ENCODE peak calls at places on chromosomes 3 and 15, in nine cellular contexts. One of them, this sample, is unnamed.
A peak's percentile ranks its signal among the peaks of the same experiment; 100 is the strongest.

GRCh38 chr3:161409069-161409468 is 37.8 kb upstream of the SPTSSB start:
- DNase-seq in heart right ventricle: peak; percentile 41
- DNase-seq in GM23338: peak; percentile 68
- DNase-seq in CD8-positive, alpha-beta T cell: no peak
- DNase-seq in AG09309: no peak
- DNase-seq in cardiac fibroblast: peak; percentile 62
- DNase-seq in fibroblast of the aortic adventitia: peak; percentile 70
- DNase-seq in Peyer's patch: no peak
- DNase-seq in NB4: peak; percentile 42
- DNase-seq in this sample: peak; percentile 47

GRCh38 chr3:48899298-48899697 is 616 bp upstream of the SLC25A20 start:
- DNase-seq in heart right ventricle: no peak
- DNase-seq in cardiac fibroblast: no peak
- DNase-seq in fibroblast of the aortic adventitia: no peak
- DNase-seq in NB4: peak; percentile 55
- DNase-seq in CD8-positive, alpha-beta T cell: peak; percentile 22
- DNase-seq in Peyer's patch: no peak
- DNase-seq in AG09309: no peak
- DNase-seq in GM23338: no peak
- DNase-seq in this sample: no peak

GRCh38 chr3:185717121-185717520 is 107.7 kb downstream of the IGF2BP2 start:
- DNase-seq in heart right ventricle: no peak
- DNase-seq in cardiac fibroblast: peak; percentile 83
- DNase-seq in fibroblast of the aortic adventitia: peak; percentile 93
- DNase-seq in GM23338: no peak
- DNase-seq in Peyer's patch: no peak
- DNase-seq in AG09309: peak; percentile 68
- DNase-seq in NB4: peak; percentile 16
- DNase-seq in CD8-positive, alpha-beta T cell: no peak
- DNase-seq in this sample: no peak

GRCh38 chr15:83657549-83657948 is 3.6 kb downstream of the ADAMTSL3 start:
- DNase-seq in cardiac fibroblast: no peak
- DNase-seq in Peyer's patch: no peak
- DNase-seq in CD8-positive, alpha-beta T cell: no peak
- DNase-seq in NB4: peak; percentile 22
- DNase-seq in AG09309: no peak
- DNase-seq in GM23338: peak; percentile 74
- DNase-seq in fibroblast of the aortic adventitia: no peak
- DNase-seq in heart right ventricle: peak; percentile 14
- DNase-seq in this sample: no peak

GRCh38 chr15:31036783-31037182 is 45.4 kb upstream of the MTMR10 start:
- DNase-seq in fibroblast of the aortic adventitia: no peak
- DNase-seq in AG09309: no peak
- DNase-seq in GM23338: no peak
- DNase-seq in NB4: peak; percentile 14
- DNase-seq in Peyer's patch: no peak
- DNase-seq in CD8-positive, alpha-beta T cell: no peak
- DNase-seq in cardiac fibroblast: no peak
- DNase-seq in heart right ventricle: no peak
- DNase-seq in this sample: no peak

GRCh38 chr15:58043192-58043903 is 22.2 kb downstream of the ALDH1A2 start:
- DNase-seq in NB4: peak; percentile 44
- DNase-seq in CD8-positive, alpha-beta T cell: peak; percentile 8
- DNase-seq in GM23338: peak; percentile 51
- DNase-seq in Peyer's patch: peak; percentile 81
- DNase-seq in AG09309: no peak
- DNase-seq in heart right ventricle: peak; percentile 20
- DNase-seq in fibroblast of the aortic adventitia: peak; percentile 60
- DNase-seq in cardiac fibroblast: peak; percentile 62
- DNase-seq in this sample: peak; percentile 18

GRCh38 chr15:99651023-99651807 is 82.0 kb downstream of the LYSMD4 start:
- DNase-seq in NB4: no peak
- DNase-seq in AG09309: no peak
- DNase-seq in fibroblast of the aortic adventitia: peak; percentile 41
- DNase-seq in GM23338: no peak
- DNase-seq in Peyer's patch: no peak
- DNase-seq in heart right ventricle: no peak
- DNase-seq in CD8-positive, alpha-beta T cell: no peak
- DNase-seq in cardiac fibroblast: peak; percentile 24
- DNase-seq in this sample: no peak

GRCh38 chr3:196639517-196640500 is at the start of gene NRROS:
- DNase-seq in GM23338: peak; percentile 84
- DNase-seq in NB4: peak; percentile 93
- DNase-seq in cardiac fibroblast: peak; percentile 67
- DNase-seq in fibroblast of the aortic adventitia: peak; percentile 49
- DNase-seq in Peyer's patch: peak; percentile 93
- DNase-seq in heart right ventricle: peak; percentile 67
- DNase-seq in CD8-positive, alpha-beta T cell: peak; percentile 46
- DNase-seq in AG09309: no peak
- DNase-seq in this sample: no peak

GRCh38 chr15:41570764-41571163 is 11.8 kb downstream of the TYRO3 start:
- DNase-seq in Peyer's patch: no peak
- DNase-seq in AG09309: no peak
- DNase-seq in heart right ventricle: no peak
- DNase-seq in CD8-positive, alpha-beta T cell: no peak
- DNase-seq in NB4: no peak
- DNase-seq in fibroblast of the aortic adventitia: no peak
- DNase-seq in GM23338: no peak
- DNase-seq in cardiac fibroblast: no peak
- DNase-seq in this sample: no peak

GRCh38 chr15:41574158-41574557 is 15.1 kb downstream of the TYRO3 start:
- DNase-seq in Peyer's patch: no peak
- DNase-seq in GM23338: no peak
- DNase-seq in cardiac fibroblast: no peak
- DNase-seq in heart right ventricle: no peak
- DNase-seq in NB4: no peak
- DNase-seq in fibroblast of the aortic adventitia: no peak
- DNase-seq in CD8-positive, alpha-beta T cell: no peak
- DNase-seq in AG09309: no peak
- DNase-seq in this sample: no peak

GRCh38 chr15:41573396-41573795 is 14.4 kb downstream of the TYRO3 start:
- DNase-seq in CD8-positive, alpha-beta T cell: no peak
- DNase-seq in NB4: no peak
- DNase-seq in cardiac fibroblast: no peak
- DNase-seq in heart right ventricle: no peak
- DNase-seq in fibroblast of the aortic adventitia: no peak
- DNase-seq in AG09309: no peak
- DNase-seq in Peyer's patch: no peak
- DNase-seq in GM23338: no peak
- DNase-seq in this sample: no peak

GRCh38 chr15:41572866-41573265 is 13.9 kb downstream of the TYRO3 start:
- DNase-seq in AG09309: no peak
- DNase-seq in NB4: no peak
- DNase-seq in fibroblast of the aortic adventitia: no peak
- DNase-seq in heart right ventricle: no peak
- DNase-seq in cardiac fibroblast: no peak
- DNase-seq in CD8-positive, alpha-beta T cell: no peak
- DNase-seq in Peyer's patch: no peak
- DNase-seq in GM23338: no peak
- DNase-seq in this sample: no peak

GRCh38 chr15:41571948-41572347 is 12.9 kb downstream of the TYRO3 start:
- DNase-seq in Peyer's patch: no peak
- DNase-seq in NB4: no peak
- DNase-seq in GM23338: no peak
- DNase-seq in fibroblast of the aortic adventitia: no peak
- DNase-seq in heart right ventricle: no peak
- DNase-seq in AG09309: no peak
- DNase-seq in CD8-positive, alpha-beta T cell: no peak
- DNase-seq in cardiac fibroblast: no peak
- DNase-seq in this sample: no peak
- TF ChIP-seq CTCF in Peyer's patch: no peak
- TF ChIP-seq CTCF in NB4: no peak
- TF ChIP-seq CTCF in GM23338: no peak
- TF ChIP-seq CTCF in fibroblast of the aortic adventitia: no peak
- TF ChIP-seq CTCF in heart right ventricle: no peak
- TF ChIP-seq CTCF in AG09309: no peak
- TF ChIP-seq CTCF in CD8-positive, alpha-beta T cell: no peak
- TF ChIP-seq CTCF in cardiac fibroblast: no peak
- TF ChIP-seq CTCF in this sample: no peak

GRCh38 chr15:88623632-88624031 is 2.5 kb downstream of the AEN start:
- DNase-seq in cardiac fibroblast: no peak
- DNase-seq in GM23338: no peak
- DNase-seq in Peyer's patch: no peak
- DNase-seq in AG09309: no peak
- DNase-seq in CD8-positive, alpha-beta T cell: no peak
- DNase-seq in heart right ventricle: no peak
- DNase-seq in NB4: no peak
- DNase-seq in fibroblast of the aortic adventitia: no peak
- DNase-seq in this sample: no peak

GRCh38 chr15:88623061-88623460 is 1.9 kb downstream of the AEN start:
- DNase-seq in CD8-positive, alpha-beta T cell: no peak
- DNase-seq in fibroblast of the aortic adventitia: peak; percentile 66
- DNase-seq in GM23338: no peak
- DNase-seq in heart right ventricle: no peak
- DNase-seq in AG09309: peak; percentile 37
- DNase-seq in cardiac fibroblast: peak; percentile 44
- DNase-seq in Peyer's patch: no peak
- DNase-seq in NB4: peak; percentile 65
- DNase-seq in this sample: peak; percentile 23

GRCh38 chr15:88624156-88624970 is 3.2 kb downstream of the AEN start:
- DNase-seq in fibroblast of the aortic adventitia: peak; percentile 65
- DNase-seq in GM23338: peak; percentile 57
- DNase-seq in heart right ventricle: peak; percentile 42
- DNase-seq in AG09309: no peak
- DNase-seq in NB4: peak; percentile 36
- DNase-seq in cardiac fibroblast: peak; percentile 71
- DNase-seq in CD8-positive, alpha-beta T cell: peak; percentile 18
- DNase-seq in Peyer's patch: no peak
- DNase-seq in this sample: peak; percentile 40

GRCh38 chr15:88625943-88626741 is 5.0 kb downstream of the AEN start:
- DNase-seq in GM23338: no peak
- DNase-seq in heart right ventricle: no peak
- DNase-seq in AG09309: no peak
- DNase-seq in NB4: no peak
- DNase-seq in Peyer's patch: no peak
- DNase-seq in fibroblast of the aortic adventitia: no peak
- DNase-seq in cardiac fibroblast: no peak
- DNase-seq in CD8-positive, alpha-beta T cell: no peak
- DNase-seq in this sample: no peak

DNA sequence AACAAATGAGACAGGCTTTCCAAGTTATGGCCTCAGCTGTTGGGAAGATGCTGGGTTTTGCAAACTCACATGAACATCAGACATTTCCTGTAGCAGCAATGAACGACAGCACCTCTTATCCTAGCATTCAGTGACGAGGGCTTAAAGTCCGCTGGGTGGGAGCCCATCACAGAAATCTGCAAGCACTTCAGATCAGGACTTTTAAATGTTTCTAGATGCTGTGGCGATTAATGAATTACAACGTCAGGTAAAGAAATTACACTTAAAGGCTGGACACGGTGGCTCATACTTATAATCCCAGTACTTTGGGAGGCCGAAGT is 3.8 kb downstream of the AEN start:
- DNase-seq in Peyer's patch: no peak
- DNase-seq in cardiac fibroblast: no peak
- DNase-seq in AG09309: no peak
- DNase-seq in fibroblast of the aortic adventitia: peak; percentile 33
- DNase-seq in NB4: no peak
- DNase-seq in heart right ventricle: no peak
- DNase-seq in CD8-positive, alpha-beta T cell: no peak
- DNase-seq in GM23338: no peak
- DNase-seq in this sample: no peak
- H3K4me3 ChIP-seq in Peyer's patch: no peak overlapping the region
- H3K4me3 ChIP-seq in cardiac fibroblast: no peak overlapping the region
- H3K4me3 ChIP-seq in AG09309: no peak overlapping the region
- H3K4me3 ChIP-seq in fibroblast of the aortic adventitia: peak overlapping the region; percentile 15
- H3K4me3 ChIP-seq in NB4: no peak overlapping the region
- H3K4me3 ChIP-seq in heart right ventricle: no peak overlapping the region
- H3K4me3 ChIP-seq in CD8-positive, alpha-beta T cell: peak overlapping the region; percentile 38
- H3K4me3 ChIP-seq in GM23338: peak overlapping the region; percentile 100
- H3K4me3 ChIP-seq in this sample: no peak overlapping the region

DNA sequence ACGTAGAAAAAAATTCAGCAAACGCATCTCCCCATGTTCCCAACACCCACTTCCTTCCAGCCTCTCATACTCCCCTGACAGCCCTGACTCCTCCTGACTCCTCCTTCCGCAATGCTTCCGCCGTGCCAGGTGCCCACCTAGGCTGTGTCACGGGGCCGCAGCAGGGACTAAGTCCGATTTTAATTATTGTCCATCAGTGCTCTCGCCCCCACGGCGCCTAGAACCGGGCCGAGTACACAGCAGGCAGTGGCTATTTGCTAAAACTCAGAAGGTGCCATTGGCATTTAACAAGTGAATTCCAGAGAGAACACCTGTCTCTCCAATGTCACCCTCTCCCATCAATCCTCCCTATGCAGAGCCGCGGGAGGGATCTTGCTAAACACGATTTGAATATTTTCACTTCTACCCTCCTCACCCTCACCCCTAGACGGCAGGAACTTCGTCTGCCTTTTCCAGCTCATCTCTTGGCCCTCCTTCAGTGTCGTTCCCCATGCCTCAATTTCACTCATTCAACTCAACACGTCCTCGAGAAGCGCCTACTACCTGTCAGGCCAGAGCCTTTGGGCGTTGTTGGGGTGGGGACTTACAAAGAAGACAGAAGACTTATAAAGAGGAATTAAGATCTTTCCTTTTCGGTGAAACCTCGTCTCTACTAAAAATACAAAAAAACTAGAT is 11.5 kb upstream of the SHF start:
- DNase-seq in NB4: peak; percentile 45
- DNase-seq in fibroblast of the aortic adventitia: no peak
- DNase-seq in heart right ventricle: no peak
- DNase-seq in GM23338: peak; percentile 46
- DNase-seq in cardiac fibroblast: no peak
- DNase-seq in CD8-positive, alpha-beta T cell: no peak
- DNase-seq in AG09309: no peak
- DNase-seq in Peyer's patch: peak; percentile 67
- DNase-seq in this sample: no peak
- TF ChIP-seq CTCF in NB4: no peak
- TF ChIP-seq CTCF in fibroblast of the aortic adventitia: no peak
- TF ChIP-seq CTCF in heart right ventricle: no peak
- TF ChIP-seq CTCF in GM23338: peak; percentile 9
- TF ChIP-seq CTCF in cardiac fibroblast: no peak
- TF ChIP-seq CTCF in CD8-positive, alpha-beta T cell: no peak
- TF ChIP-seq CTCF in AG09309: no peak
- TF ChIP-seq CTCF in Peyer's patch: no peak
- TF ChIP-seq CTCF in this sample: no peak

GRCh38 chr15:25671132-25671531 is 192.0 kb downstream of the ATP10A start:
- DNase-seq in GM23338: no peak
- DNase-seq in fibroblast of the aortic adventitia: peak; percentile 46
- DNase-seq in cardiac fibroblast: no peak
- DNase-seq in heart right ventricle: no peak
- DNase-seq in AG09309: no peak
- DNase-seq in CD8-positive, alpha-beta T cell: no peak
- DNase-seq in Peyer's patch: no peak
- DNase-seq in NB4: no peak
- DNase-seq in this sample: no peak
- H3K4me3 ChIP-seq in GM23338: peak overlapping the region; percentile 26
- H3K4me3 ChIP-seq in fibroblast of the aortic adventitia: no peak overlapping the region
- H3K4me3 ChIP-seq in cardiac fibroblast: no peak overlapping the region
- H3K4me3 ChIP-seq in heart right ventricle: no peak overlapping the region
- H3K4me3 ChIP-seq in AG09309: no peak overlapping the region
- H3K4me3 ChIP-seq in CD8-positive, alpha-beta T cell: no peak overlapping the region
- H3K4me3 ChIP-seq in Peyer's patch: no peak overlapping the region
- H3K4me3 ChIP-seq in NB4: no peak overlapping the region
- H3K4me3 ChIP-seq in this sample: no peak overlapping the region

DNA sequence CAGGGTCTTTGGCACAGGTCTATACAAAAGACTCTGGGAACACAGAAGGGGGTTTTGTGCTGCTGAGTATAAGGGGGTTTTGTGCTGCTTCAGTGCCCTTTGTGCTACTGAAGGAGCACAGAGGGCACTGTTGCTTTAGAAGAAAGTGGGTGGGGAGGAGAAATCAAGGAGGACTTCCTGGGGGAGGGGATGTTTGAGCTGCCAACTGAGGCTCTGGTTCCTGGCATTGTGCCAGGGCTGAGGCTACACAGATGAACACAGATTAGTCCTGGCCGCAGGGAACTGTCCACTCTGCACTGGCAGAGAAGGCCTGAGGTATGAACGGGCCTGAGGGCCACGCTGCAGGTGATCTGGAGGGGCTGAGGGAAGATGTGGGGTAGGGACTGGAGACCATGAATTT is 32.2 kb upstream of the SEC13 start:
- DNase-seq in fibroblast of the aortic adventitia: no peak
- DNase-seq in AG09309: no peak
- DNase-seq in GM23338: no peak
- DNase-seq in NB4: no peak
- DNase-seq in Peyer's patch: no peak
- DNase-seq in CD8-positive, alpha-beta T cell: no peak
- DNase-seq in cardiac fibroblast: no peak
- DNase-seq in heart right ventricle: no peak
- DNase-seq in this sample: no peak
- TF ChIP-seq CTCF in fibroblast of the aortic adventitia: no peak
- TF ChIP-seq CTCF in AG09309: no peak
- TF ChIP-seq CTCF in GM23338: no peak
- TF ChIP-seq CTCF in NB4: no peak
- TF ChIP-seq CTCF in Peyer's patch: no peak
- TF ChIP-seq CTCF in CD8-positive, alpha-beta T cell: no peak
- TF ChIP-seq CTCF in cardiac fibroblast: no peak
- TF ChIP-seq CTCF in heart right ventricle: no peak
- TF ChIP-seq CTCF in this sample: no peak